ENCODE peak calls at places on chromosomes 4 and X, in five cellular contexts. One of them, this sample, is unnamed.

GRCh38 chr4:169142390-169142789 is 128.4 kb downstream of the SH3RF1 start:
- DNase-seq in hepatic stellate cell: no peak
- DNase-seq in HT-29: no peak
- DNase-seq in neuronal stem cell: no peak
- DNase-seq in SW480: no peak
- DNase-seq in this sample: no peak

GRCh38 chrX:111086521-111087127 is 9.4 kb upstream of the PAK3 start:
- DNase-seq in hepatic stellate cell: no peak
- DNase-seq in HT-29: no peak
- DNase-seq in neuronal stem cell: peak
- DNase-seq in SW480: no peak
- DNase-seq in this sample: no peak

GRCh38 chrX:98405376-98405775 is 1521.7 kb downstream of the RPA4 start:
- DNase-seq in hepatic stellate cell: no peak
- DNase-seq in HT-29: no peak
- DNase-seq in neuronal stem cell: no peak
- DNase-seq in SW480: no peak
- DNase-seq in this sample: no peak

GRCh38 chr4:137131201-137131600 is 401.1 kb downstream of the PCDH18 start:
- DNase-seq in hepatic stellate cell: no peak
- DNase-seq in HT-29: no peak
- DNase-seq in neuronal stem cell: no peak
- DNase-seq in SW480: no peak
- DNase-seq in this sample: no peak

GRCh38 chr4:25180524-25181131 is 20.4 kb upstream of the SEPSECS start:
- DNase-seq in hepatic stellate cell: no peak
- DNase-seq in HT-29: peak
- DNase-seq in neuronal stem cell: peak
- DNase-seq in SW480: peak
- DNase-seq in this sample: peak

GRCh38 chr4:185143596-185143969 is 517 bp downstream of the SLC25A4 start:
- DNase-seq in hepatic stellate cell: peak
- DNase-seq in HT-29: peak
- DNase-seq in neuronal stem cell: no peak
- DNase-seq in SW480: peak
- DNase-seq in this sample: peak

GRCh38 chr4:124803641-124804040 is 91.1 kb upstream of the ANKRD50 start:
- DNase-seq in hepatic stellate cell: no peak
- DNase-seq in HT-29: no peak
- DNase-seq in neuronal stem cell: no peak
- DNase-seq in SW480: no peak
- DNase-seq in this sample: peak

GRCh38 chr4:25865586-25865985 is 2.8 kb upstream of the SEL1L3 start:
- DNase-seq in hepatic stellate cell: no peak
- DNase-seq in HT-29: peak
- DNase-seq in neuronal stem cell: no peak
- DNase-seq in SW480: peak
- DNase-seq in this sample: peak

GRCh38 chr4:116501954-116502353 is 583.4 kb downstream of the TRAM1L1 start:
- DNase-seq in hepatic stellate cell: no peak
- DNase-seq in HT-29: no peak
- DNase-seq in neuronal stem cell: no peak
- DNase-seq in SW480: no peak
- DNase-seq in this sample: peak

GRCh38 chr4:151862766-151863165 is 102.0 kb upstream of the GATB start:
- DNase-seq in hepatic stellate cell: no peak
- DNase-seq in HT-29: no peak
- DNase-seq in neuronal stem cell: no peak
- DNase-seq in SW480: no peak
- DNase-seq in this sample: peak

GRCh38 chr4:92433272-92433758 is 129.5 kb downstream of the GRID2 start:
- DNase-seq in hepatic stellate cell: no peak
- DNase-seq in HT-29: no peak
- DNase-seq in neuronal stem cell: no peak
- DNase-seq in SW480: no peak
- DNase-seq in this sample: no peak

GRCh38 chr4:4610672-4611071 is 68.8 kb upstream of the STX18 start:
- DNase-seq in hepatic stellate cell: no peak
- DNase-seq in HT-29: no peak
- DNase-seq in neuronal stem cell: no peak
- DNase-seq in SW480: no peak
- DNase-seq in this sample: no peak

GRCh38 chr4:169484485-169484884 is 127.9 kb downstream of the NEK1 start:
- DNase-seq in hepatic stellate cell: peak
- DNase-seq in HT-29: no peak
- DNase-seq in neuronal stem cell: no peak
- DNase-seq in SW480: no peak
- DNase-seq in this sample: no peak

GRCh38 chr4:112234952-112235609 is 3.5 kb downstream of the AP1AR start:
- DNase-seq in hepatic stellate cell: peak
- DNase-seq in HT-29: peak
- DNase-seq in neuronal stem cell: peak
- DNase-seq in SW480: peak
- DNase-seq in this sample: peak

GRCh38 chrX:129650821-129651510 is 3.8 kb downstream of the APLN start:
- DNase-seq in hepatic stellate cell: no peak
- DNase-seq in HT-29: no peak
- DNase-seq in neuronal stem cell: no peak
- DNase-seq in SW480: no peak
- DNase-seq in this sample: no peak